ENCODE peak calls at places on chromosomes 16 and 17, in five cellular contexts. One of them, this sample, is unnamed.
A peak's percentile ranks its signal among the peaks of the same experiment; 100 is the strongest.

GRCh38 chr16:67547423-67548264 is 14.7 kb upstream of the CTCF start:
- DNase-seq in activated CD8-positive, alpha-beta T cell treated with anti-CD3 and anti-CD28 coated beads for 36 hours: peak; percentile 49
- DNase-seq in esophagus muscularis mucosa: peak; percentile 86
- DNase-seq in T-cell: peak; percentile 68
- DNase-seq in IMR-90: no peak
- DNase-seq in this sample: no peak

GRCh38 chr17:42513686-42514085 is 22.4 kb upstream of the NAGLU start:
- DNase-seq in activated CD8-positive, alpha-beta T cell treated with anti-CD3 and anti-CD28 coated beads for 36 hours: no peak
- DNase-seq in esophagus muscularis mucosa: no peak
- DNase-seq in T-cell: no peak
- DNase-seq in IMR-90: no peak
- DNase-seq in this sample: no peak

GRCh38 chr16:67104061-67104460 is 5.7 kb upstream of the PHAF1 start:
- DNase-seq in esophagus muscularis mucosa: no peak
- DNase-seq in activated CD8-positive, alpha-beta T cell treated with anti-CD3 and anti-CD28 coated beads for 36 hours: peak; percentile 12
- DNase-seq in T-cell: no peak
- DNase-seq in IMR-90: peak; percentile 23
- DNase-seq in this sample: no peak

GRCh38 chr16:57349212-57350031 is 9.2 kb upstream of the CCL22 start:
- DNase-seq in IMR-90: no peak
- DNase-seq in esophagus muscularis mucosa: peak; percentile 66
- DNase-seq in T-cell: peak; percentile 19
- DNase-seq in activated CD8-positive, alpha-beta T cell treated with anti-CD3 and anti-CD28 coated beads for 36 hours: peak; percentile 75
- DNase-seq in this sample: no peak

GRCh38 chr17:49898547-49899490 is 51.0 kb upstream of the TAC4 start:
- DNase-seq in activated CD8-positive, alpha-beta T cell treated with anti-CD3 and anti-CD28 coated beads for 36 hours: peak; percentile 16
- DNase-seq in IMR-90: no peak
- DNase-seq in T-cell: no peak
- DNase-seq in esophagus muscularis mucosa: no peak
- DNase-seq in this sample: no peak

GRCh38 chr17:16935786-16936185 is 36.1 kb downstream of the TNFRSF13B start:
- DNase-seq in activated CD8-positive, alpha-beta T cell treated with anti-CD3 and anti-CD28 coated beads for 36 hours: no peak
- DNase-seq in IMR-90: no peak
- DNase-seq in T-cell: no peak
- DNase-seq in esophagus muscularis mucosa: no peak
- DNase-seq in this sample: no peak

GRCh38 chr16:49529646-49530045 is 156.0 kb downstream of the C16orf78 start:
- DNase-seq in esophagus muscularis mucosa: no peak
- DNase-seq in IMR-90: no peak
- DNase-seq in T-cell: no peak
- DNase-seq in activated CD8-positive, alpha-beta T cell treated with anti-CD3 and anti-CD28 coated beads for 36 hours: no peak
- DNase-seq in this sample: no peak

GRCh38 chr16:89484088-89484501 is 6.3 kb downstream of the ANKRD11 start:
- DNase-seq in IMR-90: no peak
- DNase-seq in activated CD8-positive, alpha-beta T cell treated with anti-CD3 and anti-CD28 coated beads for 36 hours: no peak
- DNase-seq in T-cell: no peak
- DNase-seq in esophagus muscularis mucosa: no peak
- DNase-seq in this sample: no peak

GRCh38 chr17:4583796-4584124 is 569 bp upstream of the SMTNL2 start:
- DNase-seq in T-cell: no peak
- DNase-seq in activated CD8-positive, alpha-beta T cell treated with anti-CD3 and anti-CD28 coated beads for 36 hours: peak; percentile 27
- DNase-seq in IMR-90: no peak
- DNase-seq in esophagus muscularis mucosa: no peak
- DNase-seq in this sample: no peak

GRCh38 chr17:67052720-67053437 is 8.5 kb downstream of the CACNG1 start:
- DNase-seq in T-cell: no peak
- DNase-seq in activated CD8-positive, alpha-beta T cell treated with anti-CD3 and anti-CD28 coated beads for 36 hours: no peak
- DNase-seq in IMR-90: no peak
- DNase-seq in esophagus muscularis mucosa: no peak
- DNase-seq in this sample: peak; percentile 19

GRCh38 chr17:28174352-28175046 is 132.0 kb downstream of the NLK start:
- DNase-seq in T-cell: peak; percentile 22
- DNase-seq in IMR-90: no peak
- DNase-seq in activated CD8-positive, alpha-beta T cell treated with anti-CD3 and anti-CD28 coated beads for 36 hours: peak; percentile 74
- DNase-seq in esophagus muscularis mucosa: no peak
- DNase-seq in this sample: no peak

GRCh38 chr16:81530296-81530721 is 85.7 kb downstream of the CMIP start:
- DNase-seq in IMR-90: no peak
- DNase-seq in esophagus muscularis mucosa: no peak
- DNase-seq in T-cell: no peak
- DNase-seq in activated CD8-positive, alpha-beta T cell treated with anti-CD3 and anti-CD28 coated beads for 36 hours: no peak
- DNase-seq in this sample: no peak

GRCh38 chr17:80949451-80950421 is 41.9 kb upstream of the CHMP6 start:
- DNase-seq in IMR-90: no peak
- DNase-seq in activated CD8-positive, alpha-beta T cell treated with anti-CD3 and anti-CD28 coated beads for 36 hours: no peak
- DNase-seq in esophagus muscularis mucosa: no peak
- DNase-seq in T-cell: no peak
- DNase-seq in this sample: no peak

GRCh38 chr17:2613089-2613808 is 19.8 kb downstream of the PAFAH1B1 start:
- DNase-seq in IMR-90: no peak
- DNase-seq in T-cell: no peak
- DNase-seq in activated CD8-positive, alpha-beta T cell treated with anti-CD3 and anti-CD28 coated beads for 36 hours: no peak
- DNase-seq in esophagus muscularis mucosa: no peak
- DNase-seq in this sample: no peak

GRCh38 chr16:83312846-83313245 is 494.9 kb upstream of the HSBP1 start:
- DNase-seq in IMR-90: no peak
- DNase-seq in T-cell: no peak
- DNase-seq in activated CD8-positive, alpha-beta T cell treated with anti-CD3 and anti-CD28 coated beads for 36 hours: no peak
- DNase-seq in esophagus muscularis mucosa: no peak
- DNase-seq in this sample: no peak

This sample was measured in ascending aorta.